ENCODE peak calls at places on chromosomes 5 and 9, in nine cellular contexts. One of them, this sample, is unnamed.

GRCh38 chr9:33163433-33164137 is 3.6 kb downstream of the B4GALT1 start:
- DNase-seq in CD8-positive, alpha-beta T cell: no peak
- DNase-seq in SW480: no peak
- DNase-seq in activated CD4-positive, alpha-beta T cell treated with anti-CD3 and anti-CD28 coated beads, Interleukin-2, amount 50 U/mL, for 1 hour: no peak
- DNase-seq in Right ventricle myocardium inferior: no peak
- DNase-seq in epithelial cell of esophagus: no peak
- DNase-seq in iris pigment epithelial cell: no peak
- DNase-seq in stimulated activated CD8-positive, alpha-beta memory T cell treated with anti-CD3 and anti-CD28 coated beads, Interleukin-4, amount 100 ng/mL, for 1 hour: no peak
- DNase-seq in midbrain: no peak
- DNase-seq in this sample: no peak

GRCh38 chr5:59615272-59615671 is 278.3 kb downstream of the PDE4D start:
- DNase-seq in CD8-positive, alpha-beta T cell: no peak
- DNase-seq in iris pigment epithelial cell: peak
- DNase-seq in stimulated activated CD8-positive, alpha-beta memory T cell treated with anti-CD3 and anti-CD28 coated beads, Interleukin-4, amount 100 ng/mL, for 1 hour: no peak
- DNase-seq in SW480: no peak
- DNase-seq in midbrain: no peak
- DNase-seq in activated CD4-positive, alpha-beta T cell treated with anti-CD3 and anti-CD28 coated beads, Interleukin-2, amount 50 U/mL, for 1 hour: no peak
- DNase-seq in epithelial cell of esophagus: peak
- DNase-seq in Right ventricle myocardium inferior: no peak
- DNase-seq in this sample: no peak

GRCh38 chr5:165779505-165779904 is 2274.1 kb downstream of the MAT2B start:
- DNase-seq in iris pigment epithelial cell: no peak
- DNase-seq in Right ventricle myocardium inferior: no peak
- DNase-seq in CD8-positive, alpha-beta T cell: no peak
- DNase-seq in midbrain: no peak
- DNase-seq in stimulated activated CD8-positive, alpha-beta memory T cell treated with anti-CD3 and anti-CD28 coated beads, Interleukin-4, amount 100 ng/mL, for 1 hour: no peak
- DNase-seq in epithelial cell of esophagus: no peak
- DNase-seq in activated CD4-positive, alpha-beta T cell treated with anti-CD3 and anti-CD28 coated beads, Interleukin-2, amount 50 U/mL, for 1 hour: no peak
- DNase-seq in SW480: no peak
- DNase-seq in this sample: no peak

GRCh38 chr5:23522553-23522952 is 15.1 kb downstream of the PRDM9 start:
- DNase-seq in SW480: no peak
- DNase-seq in midbrain: no peak
- DNase-seq in iris pigment epithelial cell: no peak
- DNase-seq in Right ventricle myocardium inferior: no peak
- DNase-seq in CD8-positive, alpha-beta T cell: no peak
- DNase-seq in activated CD4-positive, alpha-beta T cell treated with anti-CD3 and anti-CD28 coated beads, Interleukin-2, amount 50 U/mL, for 1 hour: no peak
- DNase-seq in stimulated activated CD8-positive, alpha-beta memory T cell treated with anti-CD3 and anti-CD28 coated beads, Interleukin-4, amount 100 ng/mL, for 1 hour: no peak
- DNase-seq in epithelial cell of esophagus: no peak
- DNase-seq in this sample: no peak

GRCh38 chr9:36433386-36433785 is 33.3 kb upstream of the RNF38 start:
- DNase-seq in epithelial cell of esophagus: peak
- DNase-seq in SW480: no peak
- DNase-seq in Right ventricle myocardium inferior: no peak
- DNase-seq in activated CD4-positive, alpha-beta T cell treated with anti-CD3 and anti-CD28 coated beads, Interleukin-2, amount 50 U/mL, for 1 hour: no peak
- DNase-seq in midbrain: no peak
- DNase-seq in CD8-positive, alpha-beta T cell: no peak
- DNase-seq in stimulated activated CD8-positive, alpha-beta memory T cell treated with anti-CD3 and anti-CD28 coated beads, Interleukin-4, amount 100 ng/mL, for 1 hour: no peak
- DNase-seq in iris pigment epithelial cell: no peak
- DNase-seq in this sample: no peak

GRCh38 chr9:93565089-93565488 is 11.3 kb upstream of the PHF2 start:
- DNase-seq in stimulated activated CD8-positive, alpha-beta memory T cell treated with anti-CD3 and anti-CD28 coated beads, Interleukin-4, amount 100 ng/mL, for 1 hour: no peak
- DNase-seq in epithelial cell of esophagus: no peak
- DNase-seq in iris pigment epithelial cell: no peak
- DNase-seq in CD8-positive, alpha-beta T cell: no peak
- DNase-seq in Right ventricle myocardium inferior: no peak
- DNase-seq in midbrain: no peak
- DNase-seq in activated CD4-positive, alpha-beta T cell treated with anti-CD3 and anti-CD28 coated beads, Interleukin-2, amount 50 U/mL, for 1 hour: no peak
- DNase-seq in SW480: no peak
- DNase-seq in this sample: no peak

GRCh38 chr5:151886741-151887261 is 37.9 kb downstream of the GLRA1 start:
- DNase-seq in SW480: no peak
- DNase-seq in midbrain: no peak
- DNase-seq in Right ventricle myocardium inferior: no peak
- DNase-seq in epithelial cell of esophagus: no peak
- DNase-seq in iris pigment epithelial cell: no peak
- DNase-seq in CD8-positive, alpha-beta T cell: no peak
- DNase-seq in stimulated activated CD8-positive, alpha-beta memory T cell treated with anti-CD3 and anti-CD28 coated beads, Interleukin-4, amount 100 ng/mL, for 1 hour: no peak
- DNase-seq in activated CD4-positive, alpha-beta T cell treated with anti-CD3 and anti-CD28 coated beads, Interleukin-2, amount 50 U/mL, for 1 hour: no peak
- DNase-seq in this sample: no peak

GRCh38 chr5:31329722-31330121 is 136.2 kb downstream of the CDH6 start:
- DNase-seq in activated CD4-positive, alpha-beta T cell treated with anti-CD3 and anti-CD28 coated beads, Interleukin-2, amount 50 U/mL, for 1 hour: no peak
- DNase-seq in iris pigment epithelial cell: peak
- DNase-seq in stimulated activated CD8-positive, alpha-beta memory T cell treated with anti-CD3 and anti-CD28 coated beads, Interleukin-4, amount 100 ng/mL, for 1 hour: no peak
- DNase-seq in SW480: no peak
- DNase-seq in Right ventricle myocardium inferior: no peak
- DNase-seq in CD8-positive, alpha-beta T cell: no peak
- DNase-seq in epithelial cell of esophagus: no peak
- DNase-seq in midbrain: no peak
- DNase-seq in this sample: no peak

GRCh38 chr5:121870489-121870888 is 18.8 kb downstream of the FTMT start:
- DNase-seq in epithelial cell of esophagus: peak
- DNase-seq in Right ventricle myocardium inferior: no peak
- DNase-seq in activated CD4-positive, alpha-beta T cell treated with anti-CD3 and anti-CD28 coated beads, Interleukin-2, amount 50 U/mL, for 1 hour: no peak
- DNase-seq in iris pigment epithelial cell: peak
- DNase-seq in midbrain: no peak
- DNase-seq in SW480: no peak
- DNase-seq in CD8-positive, alpha-beta T cell: no peak
- DNase-seq in stimulated activated CD8-positive, alpha-beta memory T cell treated with anti-CD3 and anti-CD28 coated beads, Interleukin-4, amount 100 ng/mL, for 1 hour: no peak
- DNase-seq in this sample: no peak

GRCh38 chr9:105466898-105467455 is 19.1 kb downstream of the FSD1L start:
- DNase-seq in SW480: no peak
- DNase-seq in midbrain: no peak
- DNase-seq in CD8-positive, alpha-beta T cell: no peak
- DNase-seq in Right ventricle myocardium inferior: no peak
- DNase-seq in activated CD4-positive, alpha-beta T cell treated with anti-CD3 and anti-CD28 coated beads, Interleukin-2, amount 50 U/mL, for 1 hour: no peak
- DNase-seq in epithelial cell of esophagus: no peak
- DNase-seq in iris pigment epithelial cell: peak
- DNase-seq in stimulated activated CD8-positive, alpha-beta memory T cell treated with anti-CD3 and anti-CD28 coated beads, Interleukin-4, amount 100 ng/mL, for 1 hour: no peak
- DNase-seq in this sample: no peak

GRCh38 chr5:113748403-113748802 is 234.9 kb downstream of the YTHDC2 start:
- DNase-seq in stimulated activated CD8-positive, alpha-beta memory T cell treated with anti-CD3 and anti-CD28 coated beads, Interleukin-4, amount 100 ng/mL, for 1 hour: no peak
- DNase-seq in midbrain: no peak
- DNase-seq in epithelial cell of esophagus: peak
- DNase-seq in activated CD4-positive, alpha-beta T cell treated with anti-CD3 and anti-CD28 coated beads, Interleukin-2, amount 50 U/mL, for 1 hour: no peak
- DNase-seq in CD8-positive, alpha-beta T cell: no peak
- DNase-seq in Right ventricle myocardium inferior: no peak
- DNase-seq in SW480: no peak
- DNase-seq in iris pigment epithelial cell: no peak
- DNase-seq in this sample: no peak

GRCh38 chr9:34742710-34743109 is 32.8 kb upstream of the CCL21 start:
- DNase-seq in activated CD4-positive, alpha-beta T cell treated with anti-CD3 and anti-CD28 coated beads, Interleukin-2, amount 50 U/mL, for 1 hour: no peak
- DNase-seq in SW480: no peak
- DNase-seq in stimulated activated CD8-positive, alpha-beta memory T cell treated with anti-CD3 and anti-CD28 coated beads, Interleukin-4, amount 100 ng/mL, for 1 hour: no peak
- DNase-seq in epithelial cell of esophagus: no peak
- DNase-seq in CD8-positive, alpha-beta T cell: no peak
- DNase-seq in midbrain: no peak
- DNase-seq in iris pigment epithelial cell: no peak
- DNase-seq in Right ventricle myocardium inferior: no peak
- DNase-seq in this sample: no peak

GRCh38 chr9:134474058-134474370 is 147.8 kb downstream of the RXRA start:
- DNase-seq in iris pigment epithelial cell: peak
- DNase-seq in midbrain: no peak
- DNase-seq in stimulated activated CD8-positive, alpha-beta memory T cell treated with anti-CD3 and anti-CD28 coated beads, Interleukin-4, amount 100 ng/mL, for 1 hour: no peak
- DNase-seq in SW480: no peak
- DNase-seq in epithelial cell of esophagus: no peak
- DNase-seq in CD8-positive, alpha-beta T cell: no peak
- DNase-seq in activated CD4-positive, alpha-beta T cell treated with anti-CD3 and anti-CD28 coated beads, Interleukin-2, amount 50 U/mL, for 1 hour: no peak
- DNase-seq in Right ventricle myocardium inferior: peak
- DNase-seq in this sample: no peak

GRCh38 chr5:126961702-126962101 is 68.7 kb downstream of the MARCHF3 start:
- DNase-seq in Right ventricle myocardium inferior: no peak
- DNase-seq in activated CD4-positive, alpha-beta T cell treated with anti-CD3 and anti-CD28 coated beads, Interleukin-2, amount 50 U/mL, for 1 hour: no peak
- DNase-seq in midbrain: no peak
- DNase-seq in CD8-positive, alpha-beta T cell: no peak
- DNase-seq in SW480: peak
- DNase-seq in stimulated activated CD8-positive, alpha-beta memory T cell treated with anti-CD3 and anti-CD28 coated beads, Interleukin-4, amount 100 ng/mL, for 1 hour: no peak
- DNase-seq in iris pigment epithelial cell: peak
- DNase-seq in epithelial cell of esophagus: peak
- DNase-seq in this sample: no peak

GRCh38 chr9:136137321-136138054 is 18.8 kb upstream of the TMEM250 start:
- DNase-seq in midbrain: no peak
- DNase-seq in epithelial cell of esophagus: no peak
- DNase-seq in stimulated activated CD8-positive, alpha-beta memory T cell treated with anti-CD3 and anti-CD28 coated beads, Interleukin-4, amount 100 ng/mL, for 1 hour: no peak
- DNase-seq in Right ventricle myocardium inferior: no peak
- DNase-seq in iris pigment epithelial cell: no peak
- DNase-seq in SW480: peak
- DNase-seq in activated CD4-positive, alpha-beta T cell treated with anti-CD3 and anti-CD28 coated beads, Interleukin-2, amount 50 U/mL, for 1 hour: no peak
- DNase-seq in CD8-positive, alpha-beta T cell: no peak
- DNase-seq in this sample: no peak

GRCh38 chr9:104074876-104075275 is 19.2 kb upstream of the SMC2 start:
- DNase-seq in midbrain: no peak
- DNase-seq in iris pigment epithelial cell: peak
- DNase-seq in activated CD4-positive, alpha-beta T cell treated with anti-CD3 and anti-CD28 coated beads, Interleukin-2, amount 50 U/mL, for 1 hour: no peak
- DNase-seq in epithelial cell of esophagus: peak
- DNase-seq in stimulated activated CD8-positive, alpha-beta memory T cell treated with anti-CD3 and anti-CD28 coated beads, Interleukin-4, amount 100 ng/mL, for 1 hour: no peak
- DNase-seq in CD8-positive, alpha-beta T cell: no peak
- DNase-seq in SW480: no peak
- DNase-seq in Right ventricle myocardium inferior: no peak
- DNase-seq in this sample: no peak